ENCODE peak calls at places on chromosome 5, in six cellular contexts. O is hepatocyte, V is foreskin fibroblast, C is epithelial cell of esophagus, B is right atrium auricular region, T is cardiac muscle cell. F is an unnamed sample.

GRCh38 chr5:134141346-134142050 is 27.0 kb downstream of the TCF7 start:
- DNase-seq in B (peak; percentile 50), V (peak; percentile 51), T (no peak), C (peak; percentile 18), O (no peak), F (no peak)

GRCh38 chr5:108345541-108346171 is 36.2 kb downstream of the FBXL17 start:
- DNase-seq in B (no peak), V (peak; percentile 53), C (peak; percentile 63), O (peak; percentile 65), T (peak; percentile 71), F (no peak)

GRCh38 chr5:72194846-72195245 is 87.6 kb downstream of the MAP1B start:
- DNase-seq in B (no peak), O (no peak), C (no peak), V (no peak), T (no peak), F (no peak)

GRCh38 chr5:35938518-35939227 is at the start of gene CAPSL:
- DNase-seq in T (peak; percentile 68), O (peak; percentile 81), B (no peak), V (peak; percentile 42), C (peak; percentile 66), F (peak; percentile 81)

GRCh38 chr5:89374818-89375521 is 492.0 kb upstream of the MEF2C start:
- DNase-seq in B (no peak), C (peak; percentile 11), O (no peak), V (no peak), T (no peak), F (no peak)

GRCh38 chr5:145500712-145501111 is 334.4 kb downstream of the PRELID2 start:
- DNase-seq in T (no peak), O (peak; percentile 67), V (no peak), C (no peak), B (no peak), F (no peak)

GRCh38 chr5:1140188-1140817 is 28.4 kb upstream of the SLC12A7 start:
- DNase-seq in O (peak; percentile 89), V (peak; percentile 42), C (peak; percentile 23), T (peak; percentile 68), B (no peak), F (no peak)

GRCh38 chr5:76818844-76819831 is at the start of gene F2RL1:
- DNase-seq in V (peak; percentile 85), O (peak; percentile 96), B (peak; percentile 62), C (peak; percentile 99), T (peak; percentile 70), F (no peak)

GRCh38 chr5:74595143-74595915 is 45.2 kb downstream of the ENC1 start:
- DNase-seq in V (no peak), O (peak; percentile 59), T (peak; percentile 93), B (no peak), C (no peak), F (no peak)

GRCh38 chr5:91632871-91633270 is 249.8 kb upstream of the ARRDC3 start:
- DNase-seq in T (no peak), C (no peak), B (no peak), O (no peak), V (no peak), F (no peak)

GRCh38 chr5:9622891-9623547 is 7.1 kb downstream of the TAS2R1 start:
- DNase-seq in O (peak; percentile 40), B (no peak), C (peak; percentile 45), V (peak; percentile 85), T (peak; percentile 89), F (no peak)

GRCh38 chr5:96962540-96962991 is 26.7 kb downstream of the LNPEP start:
- DNase-seq in T (no peak), B (no peak), V (peak; percentile 29), O (no peak), C (no peak), F (no peak)
- H3K4me3 ChIP-seq in T (no peak overlapping the region), B (no peak overlapping the region), V (no peak overlapping the region), O (no peak overlapping the region), C (no peak overlapping the region), F (no peak overlapping the region)

GRCh38 chr5:14588145-14588544 is 6.6 kb downstream of the OTULINL start:
- DNase-seq in C (no peak), B (no peak), O (no peak), T (no peak), V (peak; percentile 9), F (no peak)
- H3K4me3 ChIP-seq in C (no peak overlapping the region), B (no peak overlapping the region), O (no peak overlapping the region), T (no peak overlapping the region), V (no peak overlapping the region), F (no peak overlapping the region)

DNA sequence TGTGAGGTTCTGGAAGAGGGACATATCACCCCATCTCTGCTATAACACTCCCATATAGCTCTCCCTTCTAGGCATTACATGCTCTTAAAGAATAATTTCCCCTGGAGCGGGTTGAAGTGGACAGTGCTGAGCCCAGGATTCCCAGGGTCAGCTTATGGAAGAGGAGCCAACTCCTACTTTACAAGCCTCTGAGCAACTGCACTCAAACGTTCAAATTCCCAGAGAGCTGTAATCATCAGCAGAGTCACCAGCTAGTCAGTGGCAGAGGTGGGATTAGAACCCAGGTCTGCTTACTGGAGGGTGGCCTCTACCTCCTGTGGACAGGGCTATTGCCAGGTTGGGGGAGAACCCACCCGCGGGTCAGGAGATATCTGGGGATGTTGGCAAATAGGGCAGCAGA is 1.4 kb downstream of the NEURL1B start:
- DNase-seq in B (no peak), O (no peak), V (peak; percentile 50), T (no peak), C (no peak), F (no peak)
- H3K4me3 ChIP-seq in B (peak overlapping the region; percentile 90), O (no peak overlapping the region), V (no peak overlapping the region), T (peak overlapping the region; percentile 92), C (peak overlapping the region; percentile 55), F (peak overlapping the region; percentile 98)

GRCh38 chr5:150538007-150538917 is 30.3 kb downstream of the NDST1 start:
- DNase-seq in V (peak; percentile 72), B (no peak), T (peak; percentile 36), O (no peak), C (peak; percentile 64), F (no peak)
- H3K4me3 ChIP-seq in V (no peak overlapping the region), B (no peak overlapping the region), T (no peak overlapping the region), O (no peak overlapping the region), C (no peak overlapping the region), F (no peak overlapping the region)

DNA sequence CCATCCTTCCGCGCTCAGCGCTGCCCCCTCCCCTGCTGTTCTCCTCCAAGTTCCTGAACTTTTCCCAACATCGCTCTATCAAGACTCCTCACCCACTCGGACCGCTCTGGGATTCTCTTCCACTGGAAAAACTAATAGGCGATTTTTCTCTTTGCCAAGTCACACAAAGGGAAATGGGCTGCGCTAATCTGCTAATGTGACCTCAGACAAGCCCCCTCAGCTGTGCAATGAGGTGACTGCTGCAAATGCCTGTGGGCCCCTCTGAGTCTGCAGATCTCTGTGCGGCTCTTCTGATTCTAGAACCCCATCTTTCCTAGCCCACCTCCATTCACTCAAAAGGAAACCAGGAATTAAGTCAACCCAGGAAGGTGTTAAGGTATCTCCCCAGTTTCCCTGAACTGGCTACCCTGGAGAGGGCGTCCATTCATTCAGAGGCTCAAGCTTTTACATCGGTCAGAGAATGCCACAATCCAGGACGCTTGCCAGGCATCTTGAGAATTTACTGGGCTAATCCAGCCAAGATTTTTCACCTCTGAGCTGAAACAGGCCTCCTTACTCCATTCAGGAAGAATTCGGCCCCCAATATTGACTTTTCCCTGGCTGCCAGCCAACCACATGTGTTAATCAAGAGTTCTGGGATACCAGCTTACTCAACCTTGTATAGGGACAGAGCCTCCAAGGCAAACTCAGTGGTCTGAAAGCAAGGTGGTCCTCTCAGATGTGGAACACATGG is 795 bp upstream of the ADAMTS12 start:
- DNase-seq in O (peak; percentile 51), T (peak; percentile 98), V (peak; percentile 97), C (peak; percentile 5), B (peak; percentile 64), F (no peak)
- H3K4me3 ChIP-seq in O (no peak overlapping the region), T (peak overlapping the region; percentile 66), V (peak overlapping the region; percentile 80), C (no peak overlapping the region), B (peak overlapping the region; percentile 48), F (peak overlapping the region; percentile 57)

GRCh38 chr5:150612905-150613670 is 27.4 kb upstream of the SYNPO start:
- DNase-seq in V (no peak), T (peak; percentile 38), O (no peak), B (no peak), C (no peak), F (no peak)

GRCh38 chr5:150609843-150610584 is 30.4 kb upstream of the SYNPO start:
- DNase-seq in V (no peak), O (peak; percentile 58), T (no peak), C (no peak), B (peak; percentile 87), F (no peak)

GRCh38 chr5:150608991-150609390 is 31.5 kb upstream of the SYNPO start:
- DNase-seq in O (no peak), B (no peak), T (no peak), C (no peak), V (no peak), F (no peak)

GRCh38 chr5:150612405-150612804 is 28.1 kb upstream of the SYNPO start:
- DNase-seq in V (no peak), O (no peak), B (no peak), T (no peak), C (no peak), F (no peak)

DNA sequence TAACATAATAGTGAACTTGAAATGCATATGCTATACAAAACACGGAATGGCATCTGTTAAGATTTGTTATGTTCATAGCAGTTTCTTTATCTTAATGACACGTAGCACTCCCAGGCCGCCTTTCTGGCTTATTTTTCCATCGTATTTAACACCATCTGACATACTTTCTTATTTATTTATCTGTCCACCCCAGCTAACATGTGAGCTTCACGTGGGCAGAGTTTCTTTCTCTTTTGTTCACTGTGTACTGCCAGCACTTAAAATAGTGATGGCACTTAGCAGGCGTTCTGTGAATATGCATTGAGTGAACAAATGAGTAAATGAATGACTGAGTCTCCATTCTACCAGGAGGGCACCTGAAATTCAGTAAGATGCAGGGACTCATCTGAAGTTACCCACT is 29.4 kb upstream of the SYNPO start:
- DNase-seq in B (no peak), T (no peak), C (no peak), O (no peak), V (no peak), F (no peak)
- H3K4me3 ChIP-seq in B (no peak overlapping the region), T (no peak overlapping the region), C (no peak overlapping the region), O (no peak overlapping the region), V (no peak overlapping the region), F (no peak overlapping the region)

GRCh38 chr5:120779674-120780073 is 315.6 kb downstream of the PRR16 start:
- DNase-seq in O (no peak), T (no peak), B (no peak), V (peak; percentile 50), C (peak; percentile 14), F (no peak)
- H3K4me3 ChIP-seq in O (no peak overlapping the region), T (no peak overlapping the region), B (no peak overlapping the region), V (peak overlapping the region; percentile 40), C (no peak overlapping the region), F (no peak overlapping the region)

GRCh38 chr5:40685952-40686351 is 6.2 kb downstream of the PTGER4 start:
- DNase-seq in B (no peak), O (no peak), T (no peak), C (no peak), V (no peak), F (no peak)
- H3K4me3 ChIP-seq in B (no peak overlapping the region), O (no peak overlapping the region), T (no peak overlapping the region), C (no peak overlapping the region), V (no peak overlapping the region), F (no peak overlapping the region)

GRCh38 chr5:141412853-141413539 is at the start of gene PCDHGA10:
- DNase-seq in C (peak; percentile 79), T (peak; percentile 77), V (peak; percentile 87), O (peak; percentile 74), B (no peak), F (no peak)
- H3K4me3 ChIP-seq in C (peak within 1 kb of the TSS; percentile 55), T (peak within 1 kb of the TSS; percentile 56), V (peak within 1 kb of the TSS; percentile 63), O (peak within 1 kb of the TSS; percentile 44), B (peak within 1 kb of the TSS; percentile 33), F (peak within 1 kb of the TSS; percentile 41)

F was measured in esophagus muscularis mucosa.